ENCODE peak calls at places on chromosome 12, in five cellular contexts. S is Daoy, E is tibial artery, G is uterus, N is hypothalamus. Z is an unnamed sample.

GRCh38 chr12:27383429-27384260 is 51.0 kb downstream of the BMAL2 start:
- DNase-seq in S (peak; percentile 88), E (peak; percentile 86), G (peak; percentile 59), N (no peak), Z (peak; percentile 92)

GRCh38 chr12:109652233-109652772 is 61.3 kb upstream of the FAM222A start:
- DNase-seq in S (no peak), E (no peak), G (no peak), N (no peak), Z (no peak)

GRCh38 chr12:524167-524951 is 64.6 kb downstream of the B4GALNT3 start:
- DNase-seq in S (no peak), E (no peak), G (no peak), N (no peak), Z (no peak)

GRCh38 chr12:26112703-26113147 is 12.1 kb downstream of the BHLHE41 start:
- DNase-seq in S (peak; percentile 39), E (no peak), G (no peak), N (no peak), Z (peak; percentile 63)

GRCh38 chr12:93100610-93101009 is 171.5 kb upstream of the EEA1 start:
- DNase-seq in S (no peak), E (no peak), G (no peak), N (no peak), Z (no peak)

GRCh38 chr12:92654929-92655328 is 47.9 kb upstream of the PLEKHG7 start:
- DNase-seq in S (no peak), E (no peak), G (no peak), N (no peak), Z (no peak)

GRCh38 chr12:46915082-46915481 is 89.3 kb upstream of the SLC38A4 start:
- DNase-seq in S (peak; percentile 74), E (no peak), G (peak; percentile 46), N (no peak), Z (no peak)

GRCh38 chr12:111163422-111163821 is 205.5 kb downstream of the PHETA1 start:
- DNase-seq in S (peak; percentile 44), E (no peak), G (no peak), N (no peak), Z (no peak)

GRCh38 chr12:116368196-116369194 is 91.0 kb upstream of the MED13L start:
- DNase-seq in S (no peak), E (no peak), G (no peak), N (no peak), Z (peak; percentile 92)

GRCh38 chr12:47527816-47528215 is 178.0 kb downstream of the RPAP3 start:
- DNase-seq in S (no peak), E (no peak), G (no peak), N (no peak), Z (no peak)

GRCh38 chr12:97535582-97535981 is 73.0 kb downstream of the RMST start:
- DNase-seq in S (no peak), E (no peak), G (no peak), N (no peak), Z (no peak)

GRCh38 chr12:75452675-75453330 is 27.8 kb upstream of the GLIPR1 start:
- DNase-seq in S (peak; percentile 17), E (no peak), G (no peak), N (no peak), Z (no peak)

GRCh38 chr12:57479043-57479375 is 657 bp downstream of the ARHGAP9 start:
- DNase-seq in S (no peak), E (no peak), G (no peak), N (no peak), Z (no peak)